ENCODE peak calls at places on chromosomes 5 and 9, in nine cellular contexts. B is HepG2, S is HL-60, V is gastrocnemius medialis, R is AG04450, K is BJ, O is upper lobe of right lung, I is mesendoderm, T is body of pancreas. Y is an unnamed sample. For H3K27me3, the result is how much of the 10 kb centered on the place peaks cover.

GRCh38 chr9:5263568-5264218 is 32.5 kb downstream of the INSL4 start:
- DNase-seq in B (peak), S (no peak), V (no peak), R (no peak), K (no peak), O (no peak), I (peak), T (peak), Y (peak)

GRCh38 chr5:72268753-72269410 is 51.2 kb downstream of the MRPS27 start:
- DNase-seq in B (peak), S (peak), V (no peak), R (no peak), K (no peak), O (no peak), I (peak), T (peak), Y (peak)

GRCh38 chr5:153777681-153778080 is 261.0 kb downstream of the FAM114A2 start:
- DNase-seq in B (no peak), S (no peak), V (no peak), R (no peak), K (no peak), O (no peak), I (peak), T (no peak), Y (no peak)

GRCh38 chr5:179263391-179264052 is 81.7 kb downstream of the ADAMTS2 start:
- DNase-seq in B (no peak), S (no peak), V (no peak), R (no peak), K (no peak), O (peak), I (no peak), T (no peak), Y (no peak)

GRCh38 chr9:132575005-132575609 is 7.3 kb upstream of the BARHL1 start:
- DNase-seq in B (peak), S (peak), V (peak), R (peak), K (no peak), O (peak), I (peak), T (peak), Y (peak)

GRCh38 chr9:98854206-98854756 is 46.8 kb downstream of the GALNT12 start:
- DNase-seq in B (no peak), S (no peak), V (no peak), R (no peak), K (peak), O (no peak), I (no peak), T (no peak), Y (no peak)

GRCh38 chr9:33029106-33029788 is 4.2 kb downstream of the DNAJA1 start:
- DNase-seq in B (peak), S (peak), V (no peak), R (peak), K (no peak), O (no peak), I (no peak), T (no peak), Y (peak)

GRCh38 chr9:5825223-5825622 is 7.7 kb downstream of the ERMP1 start:
- DNase-seq in B (no peak), S (no peak), V (no peak), R (no peak), K (no peak), O (no peak), I (no peak), T (no peak), Y (no peak)

GRCh38 chr9:37433754-37434435 is 11.4 kb downstream of the GRHPR start:
- DNase-seq in B (no peak), S (no peak), V (no peak), R (no peak), K (no peak), O (no peak), I (peak), T (no peak), Y (no peak)

GRCh38 chr5:96214442-96215197 is 218.4 kb downstream of the PCSK1 start:
- DNase-seq in B (peak), S (no peak), V (no peak), R (no peak), K (no peak), O (no peak), I (no peak), T (peak), Y (no peak)

GRCh38 chr5:40615586-40616193 is 64.0 kb upstream of the PTGER4 start:
- DNase-seq in B (no peak), S (peak), V (no peak), R (no peak), K (no peak), O (no peak), I (no peak), T (no peak), Y (no peak)

GRCh38 chr9:6506571-6506970 is 93.6 kb downstream of the UHRF2 start:
- DNase-seq in B (no peak), S (no peak), V (no peak), R (no peak), K (no peak), O (no peak), I (no peak), T (no peak), Y (no peak)

GRCh38 chr5:41925555-41925946 is 470 bp downstream of the FBXO4 start:
- DNase-seq in B (peak), S (peak), V (peak), R (no peak), K (no peak), O (no peak), I (no peak), T (peak), Y (peak)

GRCh38 chr9:706606-707451 is 134.7 kb upstream of the DMRT1 start:
- DNase-seq in B (peak), S (peak), V (peak), R (no peak), K (no peak), O (peak), I (peak), T (peak), Y (peak)

GRCh38 chr9:12719431-12719830 is 26.2 kb downstream of the TYRP1 start:
- DNase-seq in B (peak), S (no peak), V (no peak), R (no peak), K (no peak), O (no peak), I (peak), T (no peak), Y (no peak)

GRCh38 chr9:91677354-91677753 is 253.7 kb upstream of the NFIL3 start:
- DNase-seq in B (no peak), S (no peak), V (no peak), R (no peak), K (peak), O (no peak), I (no peak), T (no peak), Y (no peak)

GRCh38 chr5:109855056-109855455 is 165.3 kb downstream of the MAN2A1 start:
- DNase-seq in B (no peak), S (no peak), V (no peak), R (no peak), K (no peak), O (no peak), I (no peak), T (no peak), Y (no peak)

GRCh38 chr5:94968507-94969095 is 316.3 kb downstream of the MCTP1 start:
- DNase-seq in B (peak), S (peak), V (no peak), R (peak), K (peak), O (no peak), I (peak), T (peak), Y (peak)

DNA sequence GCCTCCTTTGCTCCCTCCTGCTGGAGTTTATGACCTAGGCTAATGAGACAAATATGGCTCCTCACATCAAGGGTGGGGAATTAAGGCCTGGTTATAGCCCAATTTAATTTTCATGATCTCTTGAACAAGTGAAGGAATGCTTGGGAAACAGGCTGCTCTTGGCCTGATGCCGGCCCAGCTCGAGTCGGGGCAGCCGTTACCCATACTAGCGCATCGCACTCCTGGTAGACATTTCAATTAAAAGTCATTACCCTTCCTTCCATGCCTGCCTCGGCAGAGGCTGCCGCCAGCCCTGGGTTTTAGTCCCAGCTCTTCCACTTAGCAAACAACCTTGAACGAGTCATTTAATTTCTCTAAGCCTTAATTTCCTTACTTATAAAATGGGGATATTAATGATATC is 425.8 kb downstream of the TMEM38B start:
- DNase-seq in B (no peak), S (no peak), V (no peak), R (no peak), K (no peak), O (no peak), I (no peak), T (no peak), Y (no peak)
- H3K27me3 ChIP-seq in B (under half), S (under half), V (under half), R (under half), K (under half), O (under half), I (under half), T (under half), Y (under half)

DNA sequence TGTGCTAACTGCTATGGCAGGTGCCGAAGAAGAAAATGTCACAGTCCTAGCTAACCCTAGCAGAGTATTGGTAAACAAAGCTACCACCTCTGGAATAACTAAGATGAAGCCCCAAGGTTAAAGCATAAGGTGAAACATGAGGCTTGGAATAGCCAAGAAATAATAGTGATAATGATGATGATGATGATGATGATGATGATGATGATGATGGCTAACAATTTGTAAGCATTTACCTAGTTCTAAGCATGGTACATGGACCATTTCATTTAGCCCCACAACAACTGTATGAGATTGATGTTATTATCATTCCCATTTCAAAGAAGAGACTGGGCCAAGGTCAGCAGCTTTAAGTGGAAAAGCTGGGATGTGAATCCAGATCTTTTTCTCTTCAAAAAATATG is 35.3 kb downstream of the SH3RF2 start:
- DNase-seq in B (no peak), S (no peak), V (no peak), R (no peak), K (no peak), O (no peak), I (no peak), T (no peak), Y (no peak)
- H3K27me3 ChIP-seq in B (under half), S (under half), V (under half), R (under half), K (under half), O (under half), I (under half), T (under half), Y (under half)

GRCh38 chr9:101072259-101072658 is 43.7 kb downstream of the PLPPR1 start:
- DNase-seq in B (no peak), S (no peak), V (no peak), R (no peak), K (no peak), O (no peak), I (no peak), T (no peak), Y (no peak)
- H3K27me3 ChIP-seq in B (under half), S (under half), V (under half), R (under half), K (under half), O (under half), I (under half), T (under half), Y (under half)

DNA sequence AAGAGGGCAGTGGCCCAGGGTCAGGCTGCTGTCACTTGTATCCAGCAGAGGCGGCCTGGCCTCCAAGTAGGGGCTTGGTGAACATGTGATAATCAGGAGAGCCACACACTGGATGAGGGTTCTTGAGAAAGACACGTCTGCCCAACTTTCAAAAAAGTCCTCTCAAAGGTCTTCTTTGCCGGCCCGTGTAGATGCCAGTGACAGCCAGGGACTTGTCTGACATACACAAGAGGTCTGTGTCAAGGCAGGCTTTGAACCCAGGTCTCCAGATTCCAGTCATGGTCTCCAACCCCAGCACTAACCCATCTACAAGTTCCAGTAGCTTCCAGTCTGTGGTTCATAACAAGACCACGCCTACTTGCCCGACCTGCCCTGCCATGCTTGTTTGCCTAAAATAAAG is 7.9 kb upstream of the AMBP start:
- DNase-seq in B (no peak), S (no peak), V (no peak), R (no peak), K (no peak), O (no peak), I (no peak), T (no peak), Y (no peak)
- H3K27me3 ChIP-seq in B (under half), S (under half), V (under half), R (under half), K (under half), O (under half), I (under half), T (under half), Y (under half)

GRCh38 chr5:36953043-36953442 is 76.5 kb downstream of the NIPBL start:
- DNase-seq in B (no peak), S (no peak), V (no peak), R (no peak), K (no peak), O (no peak), I (no peak), T (no peak), Y (no peak)

GRCh38 chr5:36957953-36958559 is 81.5 kb downstream of the NIPBL start:
- DNase-seq in B (no peak), S (no peak), V (no peak), R (no peak), K (no peak), O (no peak), I (no peak), T (no peak), Y (no peak)

DNA sequence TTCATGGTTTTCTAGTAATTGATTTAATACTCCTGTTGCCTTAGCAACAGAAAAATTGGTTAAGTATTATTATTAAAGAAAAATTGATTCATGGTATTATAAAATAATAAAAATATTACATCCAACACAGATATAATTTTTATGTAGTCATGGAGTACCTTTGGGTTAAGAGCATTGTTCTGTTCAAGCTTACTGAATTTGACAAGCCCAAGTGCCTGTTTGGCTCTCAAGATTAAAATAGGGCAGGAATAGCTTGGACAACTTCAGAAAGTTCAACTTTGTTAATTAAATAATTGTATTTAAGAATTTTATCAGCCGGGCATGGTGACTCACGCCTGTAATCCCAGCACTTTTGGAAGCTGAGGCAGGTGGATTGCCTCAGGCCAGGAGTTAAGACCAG is 82.0 kb downstream of the NIPBL start:
- DNase-seq in B (no peak), S (no peak), V (no peak), R (no peak), K (no peak), O (no peak), I (no peak), T (no peak), Y (no peak)
- H3K27me3 ChIP-seq in B (under half), S (under half), V (under half), R (under half), K (under half), O (under half), I (under half), T (under half), Y (under half)

GRCh38 chr9:131030978-131031641 is 22.1 kb downstream of the LAMC3 start:
- DNase-seq in B (no peak), S (no peak), V (no peak), R (no peak), K (no peak), O (no peak), I (no peak), T (no peak), Y (no peak)
- H3K27me3 ChIP-seq in B (under half), S (under half), V (under half), R (under half), K (under half), O (under half), I (under half), T (under half), Y (under half)

GRCh38 chr5:9599391-9599790 is 30.8 kb downstream of the TAS2R1 start:
- DNase-seq in B (no peak), S (no peak), V (no peak), R (no peak), K (no peak), O (no peak), I (peak), T (no peak), Y (no peak)
- H3K27me3 ChIP-seq in B (under half), S (under half), V (under half), R (under half), K (under half), O (under half), I (under half), T (under half), Y (under half)

DNA sequence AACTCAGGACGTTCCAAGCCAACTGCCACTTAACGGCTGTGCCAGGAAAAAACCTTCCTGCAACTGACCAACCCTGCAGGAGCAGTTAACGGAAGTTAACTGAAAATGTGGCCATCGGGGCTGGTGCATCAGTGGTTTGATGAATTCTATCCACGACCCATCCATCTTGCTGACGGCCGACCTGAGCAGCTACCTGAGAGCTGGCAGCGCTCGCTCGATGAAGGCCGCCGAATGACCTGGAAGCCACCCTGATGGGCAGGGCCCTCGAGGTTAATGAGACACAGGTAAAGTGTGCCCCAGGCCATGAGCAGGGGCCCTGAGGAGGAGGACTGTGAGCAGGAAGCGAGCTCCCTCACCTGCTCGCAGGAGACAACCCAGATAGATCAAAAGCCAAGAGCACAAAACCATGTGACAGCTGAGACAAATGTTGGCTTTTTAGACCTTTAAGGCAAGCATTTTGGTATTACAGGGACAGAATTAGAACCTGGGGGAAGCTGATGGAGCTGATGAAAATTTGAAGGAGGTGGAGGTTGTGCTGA is 35.3 kb upstream of the FLT4 start:
- DNase-seq in B (no peak), S (no peak), V (no peak), R (no peak), K (no peak), O (no peak), I (no peak), T (no peak), Y (no peak)
- H3K27me3 ChIP-seq in B (under half), S (under half), V (under half), R (under half), K (under half), O (under half), I (under half), T (under half), Y (under half)

GRCh38 chr5:38379360-38379827 is 121.0 kb downstream of the EGFLAM start:
- DNase-seq in B (no peak), S (no peak), V (no peak), R (no peak), K (no peak), O (no peak), I (peak), T (no peak), Y (no peak)
- H3K27me3 ChIP-seq in B (under half), S (under half), V (under half), R (under half), K (under half), O (under half), I (under half), T (under half), Y (under half)

GRCh38 chr9:8858250-8859161 is 1058.9 kb upstream of the DMAC1 start:
- DNase-seq in B (no peak), S (no peak), V (no peak), R (no peak), K (no peak), O (no peak), I (peak), T (no peak), Y (peak)
- H3K27me3 ChIP-seq in B (under half), S (under half), V (under half), R (under half), K (under half), O (under half), I (under half), T (under half), Y (under half)